ENCODE peak calls at places on chromosome 14, in five cellular contexts. F is GM20000, H is SHP77, Q is left cardiac atrium, D is ELR. C is an unnamed sample.

GRCh38 chr14:99649219-99649618 is 4.3 kb downstream of the HHIPL1 start:
- DNase-seq in F (no peak), H (no peak), D (peak; percentile 30), Q (no peak), C (no peak)

GRCh38 chr14:93832665-93833064 is 44.4 kb upstream of the PRIMA1 start:
- DNase-seq in D (no peak), H (peak; percentile 17), F (no peak), Q (peak; percentile 42), C (no peak)

GRCh38 chr14:61934385-61934784 is 172.2 kb downstream of the SNAPC1 start:
- DNase-seq in D (peak; percentile 96), H (no peak), Q (no peak), F (no peak), C (no peak)

GRCh38 chr14:39071096-39071495 is 31.9 kb downstream of the SEC23A start:
- DNase-seq in Q (no peak), F (no peak), H (no peak), D (no peak), C (no peak)

GRCh38 chr14:66495214-66496098 is 9.3 kb downstream of the CCDC196 start:
- DNase-seq in H (peak; percentile 81), Q (peak; percentile 28), F (peak; percentile 48), D (peak; percentile 74), C (peak; percentile 39)

GRCh38 chr14:54981698-54982097 is 45.2 kb downstream of the WDHD1 start:
- DNase-seq in D (peak; percentile 54), F (no peak), Q (no peak), H (no peak), C (no peak)

GRCh38 chr14:76920572-76921175 is 94.5 kb downstream of the LRRC74A start:
- DNase-seq in F (no peak), D (no peak), Q (no peak), H (peak; percentile 47), C (no peak)

GRCh38 chr14:70193396-70193795 is 4.6 kb upstream of the SLC8A3 start:
- DNase-seq in Q (no peak), H (no peak), D (no peak), F (no peak), C (no peak)

GRCh38 chr14:91899777-91900176 is 32.4 kb upstream of the TC2N start:
- DNase-seq in Q (no peak), H (no peak), F (no peak), D (no peak), C (no peak)

GRCh38 chr14:77838756-77839565 is 39.1 kb downstream of the ADCK1 start:
- DNase-seq in H (no peak), D (no peak), F (no peak), Q (no peak), C (no peak)

GRCh38 chr14:73738518-73739173 is 24.5 kb upstream of the PNMA1 start:
- DNase-seq in F (no peak), D (no peak), Q (no peak), H (no peak), C (no peak)

GRCh38 chr14:22427771-22428228 is 161.2 kb downstream of the DAD1 start:
- DNase-seq in Q (no peak), D (peak; percentile 22), H (no peak), F (no peak), C (peak; percentile 32)

C was measured in heart left ventricle.